ENCODE peak calls at places on chromosomes 13 and 19, in six cellular contexts. U, M, A, Y, C and N are unnamed samples.

GRCh38 chr19:40413291-40413994 is at the start of gene PRX:
- DNase-seq in A (no peak), U (no peak), C (peak; percentile 55), M (no peak), Y (no peak), N (no peak)

GRCh38 chr19:16801599-16801998 is 27.6 kb upstream of the SIN3B start:
- DNase-seq in U (peak; percentile 33), A (peak; percentile 71), Y (peak; percentile 61), M (no peak), C (no peak), N (no peak)

GRCh38 chr13:109669234-109669612 is 117.2 kb downstream of the IRS2 start:
- DNase-seq in A (no peak), M (no peak), Y (no peak), U (no peak), C (no peak), N (no peak)

GRCh38 chr19:46931197-46931596 is 70.4 kb downstream of the ARHGAP35 start:
- DNase-seq in U (no peak), C (no peak), Y (no peak), M (no peak), A (no peak), N (no peak)

GRCh38 chr19:17468302-17469091 is 1.8 kb upstream of the SLC27A1 start:
- DNase-seq in U (no peak), C (no peak), Y (no peak), A (no peak), M (no peak), N (no peak)

GRCh38 chr19:18391509-18392075 is 5.6 kb downstream of the GDF15 start:
- DNase-seq in Y (no peak), U (no peak), M (no peak), C (no peak), A (no peak), N (no peak)

GRCh38 chr13:109974354-109974753 is 188.0 kb upstream of the IRS2 start:
- DNase-seq in A (peak; percentile 69), U (no peak), Y (no peak), C (no peak), M (no peak), N (no peak)

GRCh38 chr13:59976856-59977255 is 186.9 kb downstream of the DIAPH3 start:
- DNase-seq in C (no peak), Y (no peak), A (no peak), U (no peak), M (no peak), N (no peak)

GRCh38 chr19:8334458-8335342 is 8.4 kb downstream of the KANK3 start:
- DNase-seq in A (peak; percentile 74), M (peak; percentile 27), U (peak; percentile 84), C (no peak), Y (peak; percentile 78), N (no peak)

GRCh38 chr19:57803594-57804325 is 11.0 kb downstream of the ZNF552 start:
- DNase-seq in C (no peak), M (peak; percentile 30), Y (no peak), A (peak; percentile 79), U (no peak), N (no peak)

GRCh38 chr13:79647518-79647917 is 166.6 kb downstream of the NDFIP2 start:
- DNase-seq in M (no peak), C (no peak), Y (no peak), A (no peak), U (no peak), N (no peak)

GRCh38 chr13:92972751-92973150 is 253.9 kb upstream of the GPC6 start:
- DNase-seq in C (no peak), Y (no peak), U (no peak), M (no peak), A (no peak), N (no peak)

GRCh38 chr19:16127776-16128371 is 15.6 kb upstream of the HSH2D start:
- DNase-seq in Y (no peak), M (no peak), A (no peak), C (no peak), U (no peak), N (no peak)

GRCh38 chr19:30226464-30227070 is 145.6 kb upstream of the ZNF536 start:
- DNase-seq in A (no peak), U (no peak), C (no peak), Y (peak; percentile 43), M (no peak), N (no peak)

GRCh38 chr13:62088155-62088554 is 672.5 kb upstream of the PCDH20 start:
- DNase-seq in U (no peak), M (no peak), C (no peak), Y (no peak), A (no peak), N (no peak)

DNA sequence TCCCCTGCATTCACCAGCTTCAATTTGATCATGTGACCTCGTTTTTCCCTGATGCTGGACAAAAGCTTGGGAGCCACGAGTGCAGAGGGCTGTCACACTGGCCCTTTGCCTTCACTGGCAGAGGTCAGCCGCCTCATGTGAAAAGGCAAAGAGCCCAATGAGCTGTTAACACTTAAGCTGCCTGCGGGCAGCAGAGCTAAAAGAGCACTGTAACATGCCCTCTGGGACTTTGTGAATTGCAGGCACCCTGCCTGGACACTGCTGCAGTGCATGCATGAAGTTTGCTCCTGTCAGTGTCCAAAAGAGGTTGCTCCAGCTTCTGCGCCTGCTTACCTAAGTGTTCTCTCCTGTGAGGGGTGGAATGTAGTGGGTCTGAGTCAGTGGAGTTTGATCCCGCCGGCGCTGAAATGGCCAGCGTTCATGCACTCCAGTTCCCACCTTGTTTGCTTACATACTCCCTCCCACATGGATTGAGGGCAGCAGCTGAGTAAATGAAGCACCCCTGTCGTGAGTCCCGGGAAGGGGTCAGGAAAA is 193.7 kb downstream of the RFC3 start:
- DNase-seq in U (peak; percentile 47), Y (no peak), A (no peak), M (peak; percentile 96), C (no peak), N (no peak)
- TF ChIP-seq BHLHE40 in U (no peak), Y (no peak), A (no peak), M (peak; percentile 52), C (no peak), N (no peak)

GRCh38 chr19:4140237-4140711 is 13.2 kb upstream of the CREB3L3 start:
- DNase-seq in Y (peak; percentile 85), C (peak; percentile 80), U (peak; percentile 89), M (peak; percentile 70), A (peak; percentile 72), N (no peak)
- TF ChIP-seq BHLHE40 in Y (no peak), C (no peak), U (no peak), M (no peak), A (no peak), N (no peak)

DNA sequence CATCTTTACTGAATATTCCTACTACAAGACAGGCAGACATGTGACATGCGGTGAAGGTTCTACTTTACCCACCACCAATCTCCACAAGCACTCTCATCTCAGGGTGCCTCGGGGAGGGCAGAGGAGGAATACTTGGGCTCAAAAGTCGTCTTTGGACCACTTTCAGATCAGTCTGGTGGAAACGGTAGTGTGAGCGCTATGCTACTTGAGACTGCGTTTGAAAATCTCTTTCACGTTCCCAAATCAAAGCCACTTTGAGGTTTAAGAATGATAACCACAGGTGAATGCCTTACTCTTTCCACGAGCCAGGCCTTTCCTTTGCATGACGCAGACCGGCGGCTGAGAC is 1.5 kb upstream of the SOX1 start:
- DNase-seq in C (no peak), Y (no peak), U (no peak), A (no peak), M (no peak), N (no peak)
- TF ChIP-seq BHLHE40 in C (no peak), Y (no peak), U (no peak), A (no peak), M (no peak), N (no peak)

DNA sequence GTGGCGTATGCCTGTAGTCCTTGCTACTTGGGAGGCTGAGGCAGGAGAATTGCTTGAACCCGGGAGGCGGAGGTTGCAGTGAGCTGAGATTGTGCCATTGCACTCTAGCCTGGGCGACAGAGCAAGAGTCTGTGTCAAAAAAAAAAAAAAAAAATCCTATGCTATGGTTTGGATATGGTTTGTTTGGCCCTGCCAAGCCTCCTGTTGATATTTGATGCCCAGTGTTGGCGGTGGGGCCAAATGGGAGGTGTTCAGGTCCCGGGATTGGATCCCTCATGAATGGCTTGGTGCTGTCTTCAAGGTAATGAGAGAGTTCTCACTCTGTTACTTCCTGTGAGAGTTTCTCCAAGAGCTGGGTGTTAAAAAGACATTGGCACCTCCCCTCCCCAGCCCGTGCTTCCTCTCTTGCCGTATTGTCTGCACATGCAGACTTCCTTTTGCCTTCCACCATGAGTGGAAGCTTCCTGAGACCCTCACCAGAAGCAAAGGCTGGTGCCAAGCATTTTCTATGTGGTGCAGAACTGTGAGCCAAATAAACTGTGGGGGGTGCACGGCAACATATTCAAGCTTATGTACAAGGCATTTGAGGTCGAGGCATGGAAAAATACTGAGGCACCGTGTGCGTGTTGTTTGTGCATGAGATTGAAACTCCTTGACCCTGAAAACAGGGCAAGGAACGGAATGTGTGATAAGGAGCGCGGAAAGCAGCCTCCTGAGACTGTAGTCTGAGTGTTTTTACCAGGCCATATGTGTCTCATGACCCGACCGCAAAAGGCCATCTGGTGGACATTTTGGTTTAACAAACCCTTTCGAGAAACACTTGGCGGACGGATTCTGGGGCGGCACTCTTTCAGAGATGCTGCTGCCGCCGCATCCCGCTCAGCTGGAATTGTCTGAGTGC is 7.3 kb downstream of the SIGLEC9 start:
- DNase-seq in M (no peak), Y (no peak), C (peak; percentile 67), A (peak; percentile 38), U (peak; percentile 24), N (no peak)
- TF ChIP-seq BHLHE40 in M (no peak), Y (no peak), C (peak; percentile 41), A (no peak), U (no peak), N (no peak)

DNA sequence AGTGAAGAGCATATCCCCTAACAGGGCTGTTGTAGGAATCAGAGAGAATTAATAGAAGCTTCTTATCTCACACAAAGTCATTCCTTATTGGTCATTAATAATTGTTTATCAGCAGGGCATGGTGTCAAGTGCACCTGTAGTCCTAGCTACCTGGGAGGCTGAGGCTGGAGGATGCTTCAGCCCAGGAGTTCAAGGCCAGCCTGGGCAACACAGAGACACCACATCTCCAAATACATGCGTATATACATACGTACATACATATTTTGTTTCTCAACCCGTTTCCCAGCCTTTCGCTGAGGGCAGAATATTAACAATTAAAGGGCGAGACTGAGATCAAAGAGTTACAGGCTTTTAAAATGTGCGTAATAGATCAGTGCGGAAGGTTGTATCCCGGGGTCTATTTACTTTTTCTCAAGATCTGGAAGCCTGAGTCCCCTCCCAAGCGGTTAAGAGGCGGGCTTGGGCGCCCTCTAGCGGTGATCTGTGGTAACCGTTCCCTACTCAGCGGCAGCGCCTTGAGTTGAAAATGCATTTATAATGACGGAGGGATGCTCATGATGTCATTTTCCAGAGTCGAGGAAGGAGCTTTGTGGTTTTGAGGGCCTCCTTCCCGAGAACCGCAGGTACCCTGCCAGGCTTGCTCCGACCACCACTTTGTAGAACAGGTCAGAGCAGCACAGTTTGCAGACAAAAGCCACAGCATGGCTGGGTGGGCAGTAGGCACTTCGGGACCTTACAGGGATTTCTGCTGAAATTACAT is 169.6 kb upstream of the GPR12 start:
- DNase-seq in M (peak; percentile 39), U (peak; percentile 56), C (peak; percentile 71), A (peak; percentile 64), Y (peak; percentile 87), N (no peak)
- TF ChIP-seq BHLHE40 in M (no peak), U (no peak), C (no peak), A (no peak), Y (no peak), N (no peak)